ENCODE peak calls at places on chromosomes 11 and 22, in seven cellular contexts. F, P, G, L, T, D and B are unnamed samples.

GRCh38 chr22:41501209-41501608 is 32.3 kb downstream of the ACO2 start:
- DNase-seq in T (peak; percentile 11), D (peak; percentile 44), L (no peak), F (no peak), P (peak; percentile 26), G (no peak), B (no peak)

GRCh38 chr11:58637367-58637766 is 14.9 kb downstream of the CNTF start:
- DNase-seq in P (no peak), F (no peak), L (no peak), D (no peak), T (no peak), G (no peak), B (no peak)

GRCh38 chr22:44765571-44766285 is 13.4 kb downstream of the ARHGAP8 start:
- DNase-seq in P (no peak), F (peak; percentile 63), G (no peak), D (no peak), T (no peak), L (no peak), B (no peak)

GRCh38 chr11:10982695-10983492 is 125.0 kb upstream of the ZBED5 start:
- DNase-seq in F (no peak), L (no peak), T (no peak), P (no peak), G (no peak), D (no peak), B (no peak)

GRCh38 chr11:107696140-107696539 is 15.7 kb downstream of the SLN start:
- DNase-seq in D (no peak), G (no peak), L (no peak), F (no peak), T (no peak), P (no peak), B (no peak)

GRCh38 chr22:30036656-30037055 is 43.6 kb upstream of the HORMAD2 start:
- DNase-seq in P (no peak), F (no peak), D (no peak), T (no peak), L (no peak), G (no peak), B (no peak)

GRCh38 chr11:86990520-86990919 is 35.3 kb upstream of the FZD4 start:
- DNase-seq in F (no peak), G (no peak), L (no peak), T (no peak), P (no peak), D (peak; percentile 25), B (no peak)

GRCh38 chr11:33606762-33607161 is 93.9 kb downstream of the C11orf91 start:
- DNase-seq in L (no peak), T (no peak), D (no peak), G (no peak), P (no peak), F (no peak), B (no peak)

GRCh38 chr11:63804259-63804658 is 9.0 kb upstream of the SPINDOC start:
- DNase-seq in G (peak; percentile 64), F (peak; percentile 26), L (no peak), T (no peak), D (no peak), P (no peak), B (peak; percentile 88)

GRCh38 chr22:26770624-26771023 is 113.2 kb downstream of the MIAT start:
- DNase-seq in T (no peak), F (no peak), G (no peak), D (no peak), L (no peak), P (no peak), B (no peak)

GRCh38 chr11:11441516-11441915 is 88.5 kb upstream of the CSNK2A3 start:
- DNase-seq in D (no peak), T (no peak), P (no peak), L (no peak), F (no peak), G (no peak), B (no peak)

GRCh38 chr11:6576471-6577373 is 26.7 kb downstream of the RRP8 start:
- DNase-seq in G (no peak), D (no peak), T (no peak), F (no peak), P (no peak), L (no peak), B (no peak)

GRCh38 chr11:117970400-117971024 is 15.7 kb upstream of the IL10RA start:
- DNase-seq in G (peak; percentile 54), L (no peak), T (peak; percentile 39), P (no peak), F (no peak), D (no peak), B (no peak)

GRCh38 chr11:101523193-101523592 is 60.6 kb downstream of the TRPC6 start:
- DNase-seq in P (no peak), F (no peak), D (no peak), T (no peak), G (no peak), L (no peak), B (no peak)

GRCh38 chr22:32904044-32904443 is 102.5 kb downstream of the TIMP3 start:
- DNase-seq in L (peak; percentile 40), F (no peak), P (no peak), D (peak; percentile 60), G (peak; percentile 15), T (no peak), B (no peak)

GRCh38 chr11:111939836-111940604 is 2.9 kb downstream of the DIXDC1 start:
- DNase-seq in L (no peak), F (no peak), T (no peak), D (no peak), G (no peak), P (no peak), B (no peak)

GRCh38 chr11:8105666-8106065 is 24.7 kb downstream of the TUB start:
- DNase-seq in D (no peak), G (no peak), T (no peak), P (no peak), L (no peak), F (no peak), B (no peak)

GRCh38 chr11:35337136-35337918 is 82.0 kb downstream of the SLC1A2 start:
- DNase-seq in G (no peak), L (no peak), D (no peak), T (no peak), P (no peak), F (no peak), B (peak; percentile 62)

GRCh38 chr11:1772270-1773130 is 8.8 kb upstream of the CTSD start:
- DNase-seq in P (peak; percentile 39), L (peak; percentile 38), F (peak; percentile 68), T (peak; percentile 32), D (peak; percentile 79), G (peak; percentile 68), B (no peak)

GRCh38 chr22:46622081-46622521 is 1.9 kb downstream of the GRAMD4 start:
- DNase-seq in D (no peak), F (no peak), G (no peak), T (no peak), P (no peak), L (no peak), B (peak; percentile 74)
- H3K4me1 ChIP-seq in D (peaks cover 16% of the 10 kb centered on the region), F (peaks cover 31% of the 10 kb centered on the region), G (peaks cover 8% of the 10 kb centered on the region), T (no peaks in the 10 kb centered on the region), P (no peaks in the 10 kb centered on the region), L (no peaks in the 10 kb centered on the region), B (no peaks in the 10 kb centered on the region)

DNA sequence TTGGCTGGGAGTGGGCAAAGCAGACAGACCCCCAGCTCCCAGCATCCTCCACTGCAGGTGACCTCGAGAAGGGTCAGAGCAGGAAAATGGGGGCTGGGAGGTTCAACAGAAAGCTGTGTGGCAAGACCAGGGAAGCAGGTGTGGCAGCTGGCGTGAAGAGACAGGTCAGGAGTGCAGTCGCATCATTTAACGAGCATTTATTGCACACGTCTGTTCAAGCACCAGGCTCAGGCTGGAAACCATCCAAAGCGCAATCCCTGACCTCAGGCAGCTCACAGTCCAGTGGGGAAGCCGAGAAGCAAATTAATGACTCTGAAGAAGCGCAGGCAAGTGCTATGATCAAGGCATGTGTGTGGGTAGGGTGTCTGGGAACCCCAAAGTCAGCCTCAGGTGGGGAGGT is 7.4 kb downstream of the SLC25A45 start:
- DNase-seq in G (peak; percentile 56), F (no peak), P (no peak), L (no peak), T (no peak), D (no peak), B (no peak)
- H3K27ac ChIP-seq in G (no peak overlapping the region), F (no peak overlapping the region), P (no peak overlapping the region), L (no peak overlapping the region), T (no peak overlapping the region), D (no peak overlapping the region), B (no peak overlapping the region)

DNA sequence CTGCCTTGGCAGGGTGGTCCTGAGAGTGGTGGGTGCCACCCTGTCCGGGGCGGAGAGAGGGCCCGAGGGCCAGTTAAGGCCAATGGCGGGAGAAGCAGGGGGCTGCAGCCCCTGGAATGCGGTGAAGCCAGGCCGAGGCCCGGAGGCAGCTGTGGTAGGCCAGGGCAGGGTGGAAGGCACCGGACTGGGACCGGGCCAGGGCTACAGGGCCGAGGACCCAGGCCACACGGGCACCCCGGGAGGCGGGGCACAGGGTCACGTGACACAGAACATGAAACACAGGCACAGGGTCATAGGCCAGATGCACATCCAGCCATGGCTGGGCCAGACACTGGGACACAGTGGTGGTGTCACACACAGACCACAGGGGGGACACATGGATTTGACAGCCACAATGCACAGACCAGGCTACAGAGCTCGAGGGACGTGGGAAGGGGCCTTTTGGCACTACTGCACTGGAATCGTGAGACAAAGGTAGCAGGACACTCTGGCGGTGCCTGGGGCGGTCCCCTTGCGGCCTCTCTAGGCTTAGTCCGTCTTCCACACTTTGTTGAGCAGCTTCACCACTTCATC is 2.8 kb downstream of the SLC25A1 start:
- DNase-seq in P (no peak), G (no peak), D (peak; percentile 7), L (no peak), F (no peak), T (no peak), B (no peak)
- H3K4me1 ChIP-seq in P (peaks cover 19% of the 10 kb centered on the region), G (peaks cover 27% of the 10 kb centered on the region), D (peaks cover 13% of the 10 kb centered on the region), L (no peaks in the 10 kb centered on the region), F (peaks cover 61% of the 10 kb centered on the region), T (peaks cover 32% of the 10 kb centered on the region), B (peaks cover 20% of the 10 kb centered on the region)

GRCh38 chr22:24514241-24515024 is 19.3 kb downstream of the UPB1 start:
- DNase-seq in L (no peak), G (peak; percentile 25), F (peak; percentile 40), D (no peak), T (no peak), P (no peak), B (no peak)
- H3K27ac ChIP-seq in L (no peak overlapping the region), G (no peak overlapping the region), F (peak overlapping the region; percentile 32), D (no peak overlapping the region), T (no peak overlapping the region), P (no peak overlapping the region), B (no peak overlapping the region)